ENCODE peak calls at places on chromosome 3, in eight cellular contexts. V, W, N, J, E, D, Q and I are unnamed samples.

GRCh38 chr3:143628971-143629370 is 219.3 kb downstream of the SLC9A9 start:
- DNase-seq in V (no peak), W (no peak), N (no peak), J (no peak), E (no peak), D (no peak), Q (peak), I (peak)

GRCh38 chr3:86774082-86774691 is 216.8 kb downstream of the VGLL3 start:
- DNase-seq in V (no peak), W (no peak), N (no peak), J (no peak), E (no peak), D (peak), Q (peak), I (peak)

GRCh38 chr3:81612768-81613167 is 148.7 kb downstream of the GBE1 start:
- DNase-seq in V (no peak), W (no peak), N (no peak), J (no peak), E (no peak), D (no peak), Q (no peak), I (no peak)

GRCh38 chr3:189137416-189137815 is 34.4 kb upstream of the TPRG1 start:
- DNase-seq in V (no peak), W (no peak), N (no peak), J (no peak), E (no peak), D (peak), Q (no peak), I (peak)

GRCh38 chr3:187966141-187966540 is 187.8 kb upstream of the LPP start:
- DNase-seq in V (no peak), W (no peak), N (no peak), J (no peak), E (no peak), D (no peak), Q (no peak), I (no peak)

GRCh38 chr3:839981-840380 is 252.8 kb upstream of the CNTN6 start:
- DNase-seq in V (no peak), W (no peak), N (no peak), J (no peak), E (no peak), D (no peak), Q (no peak), I (no peak)

GRCh38 chr3:143808999-143809700 is 39.1 kb downstream of the SLC9A9 start:
- DNase-seq in V (no peak), W (no peak), N (no peak), J (no peak), E (no peak), D (no peak), Q (peak), I (peak)

GRCh38 chr3:31567036-31567435 is 34.3 kb downstream of the STT3B start:
- DNase-seq in V (no peak), W (no peak), N (no peak), J (no peak), E (no peak), D (peak), Q (no peak), I (no peak)

GRCh38 chr3:122358633-122359032 is 24.4 kb downstream of the MIX23 start:
- DNase-seq in V (no peak), W (no peak), N (no peak), J (no peak), E (no peak), D (no peak), Q (no peak), I (no peak)

GRCh38 chr3:139558351-139559170 is 19.0 kb upstream of the RBP1 start:
- DNase-seq in V (no peak), W (no peak), N (no peak), J (no peak), E (no peak), D (peak), Q (no peak), I (no peak)

GRCh38 chr3:38327335-38328009 is 19.1 kb upstream of the XYLB start:
- DNase-seq in V (no peak), W (no peak), N (no peak), J (no peak), E (no peak), D (no peak), Q (peak), I (peak)

GRCh38 chr3:58639001-58639400 is 27.6 kb downstream of the FAM3D start:
- DNase-seq in V (no peak), W (no peak), N (no peak), J (no peak), E (no peak), D (no peak), Q (peak), I (no peak)

GRCh38 chr3:14141144-14141543 is 16.3 kb downstream of the TMEM43 start:
- DNase-seq in V (no peak), W (no peak), N (no peak), J (no peak), E (no peak), D (no peak), Q (peak), I (no peak)

GRCh38 chr3:77247063-77247462 is 207.2 kb downstream of the ROBO2 start:
- DNase-seq in V (no peak), W (no peak), N (no peak), J (no peak), E (no peak), D (no peak), Q (no peak), I (no peak)

GRCh38 chr3:147701195-147701594 is 292.0 kb downstream of the ZIC1 start:
- DNase-seq in V (no peak), W (no peak), N (no peak), J (no peak), E (no peak), D (peak), Q (peak), I (no peak)

GRCh38 chr3:50242778-50243551 is 7.0 kb downstream of the GNAI2 start:
- DNase-seq in V (peak), W (peak), N (no peak), J (peak), E (no peak), D (peak), Q (peak), I (peak)
- TF ChIP-seq CTCF in V (no peak), W (no peak), N (no peak), J (no peak), E (no peak), D (no peak), Q (no peak), I (no peak)

DNA sequence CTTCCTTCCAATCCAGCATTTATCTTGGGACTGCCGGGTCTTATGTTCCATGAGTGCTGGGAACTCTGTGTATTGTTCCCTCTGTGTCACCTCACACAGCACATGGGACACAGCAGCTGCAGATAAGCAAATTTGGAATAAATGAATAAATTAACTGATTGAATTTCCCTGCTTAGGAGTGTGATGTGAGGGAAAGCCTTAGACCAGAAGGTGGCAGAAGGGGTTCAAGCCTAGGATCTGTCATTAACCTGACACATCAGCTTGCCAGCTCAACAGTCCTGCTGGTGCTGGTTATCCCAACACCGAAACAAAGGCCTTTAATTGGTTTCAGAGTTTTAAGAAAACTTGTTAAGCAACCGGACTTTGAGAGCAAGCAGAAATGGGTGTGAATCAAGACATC is 114.4 kb downstream of the OXSM start:
- DNase-seq in V (no peak), W (no peak), N (no peak), J (no peak), E (no peak), D (peak), Q (no peak), I (no peak)
- TF ChIP-seq CTCF in V (no peak), W (peak), N (peak), J (no peak), E (no peak), D (peak), Q (no peak), I (no peak)

DNA sequence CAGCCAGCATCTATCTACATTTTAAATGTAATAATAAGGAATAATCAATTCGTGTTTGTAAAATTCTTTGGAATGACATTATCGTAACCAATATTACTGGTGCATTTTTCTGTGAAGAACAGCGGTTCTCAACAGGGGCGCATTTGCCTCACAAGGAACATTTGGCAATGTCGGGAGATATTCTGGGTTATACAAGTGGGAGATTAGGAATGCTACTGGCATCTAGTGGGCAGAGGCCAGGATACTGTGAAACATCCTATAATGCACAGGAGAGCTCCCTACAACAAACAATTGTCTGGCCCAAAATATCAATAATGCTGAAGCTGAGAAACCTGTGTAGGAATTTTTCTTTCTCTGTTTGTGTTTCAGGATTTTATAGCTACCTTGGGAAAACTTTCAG is 25.0 kb downstream of the ACP3 start:
- DNase-seq in V (no peak), W (no peak), N (no peak), J (no peak), E (no peak), D (peak), Q (no peak), I (peak)
- TF ChIP-seq CTCF in V (no peak), W (no peak), N (no peak), J (no peak), E (no peak), D (peak), Q (no peak), I (peak)

GRCh38 chr3:89699771-89700170 is 592.4 kb downstream of the EPHA3 start:
- DNase-seq in V (peak), W (no peak), N (no peak), J (no peak), E (no peak), D (peak), Q (no peak), I (peak)
- TF ChIP-seq CTCF in V (no peak), W (no peak), N (no peak), J (no peak), E (no peak), D (peak), Q (no peak), I (no peak)

GRCh38 chr3:62131620-62132019 is 241.7 kb downstream of the FEZF2 start:
- DNase-seq in V (no peak), W (no peak), N (no peak), J (no peak), E (no peak), D (peak), Q (no peak), I (peak)
- TF ChIP-seq CTCF in V (no peak), W (peak), N (peak), J (no peak), E (peak), D (peak), Q (peak), I (peak)

DNA sequence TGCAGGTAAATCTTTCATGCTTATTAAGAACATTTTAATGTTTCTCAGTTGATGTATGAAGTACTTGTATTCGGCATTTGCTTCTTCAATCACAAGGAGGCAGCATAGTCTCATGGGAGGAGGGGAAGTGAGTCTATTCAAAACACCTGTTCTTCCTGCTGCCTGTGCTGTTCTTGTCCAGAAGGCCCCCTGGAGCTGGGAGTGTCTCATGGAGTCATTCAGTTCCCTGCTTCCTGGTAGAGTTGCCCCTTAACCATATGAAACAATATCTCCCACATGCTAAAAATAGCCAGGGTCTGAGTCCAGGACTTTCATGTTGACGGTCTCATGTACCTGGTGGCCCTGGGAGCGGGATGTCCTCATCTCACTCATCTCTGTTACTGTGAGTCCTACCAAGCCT is 15.5 kb upstream of the PPP1R2 start:
- DNase-seq in V (peak), W (peak), N (no peak), J (no peak), E (no peak), D (peak), Q (no peak), I (peak)
- TF ChIP-seq CTCF in V (peak), W (peak), N (peak), J (peak), E (no peak), D (peak), Q (peak), I (peak)

GRCh38 chr3:43153189-43154083 is 47.6 kb upstream of the POMGNT2 start:
- DNase-seq in V (peak), W (peak), N (no peak), J (peak), E (no peak), D (peak), Q (peak), I (no peak)
- TF ChIP-seq CTCF in V (no peak), W (no peak), N (no peak), J (peak), E (no peak), D (peak), Q (no peak), I (no peak)